ENCODE peak calls at places on chromosomes 16 and 17, in five cellular contexts. G, A, F, Q and W are unnamed samples.

GRCh38 chr17:57597531-57598453 is 147.3 kb downstream of the CCDC182 start:
- DNase-seq in G (peak), A (no peak), F (no peak), Q (peak), W (no peak)

GRCh38 chr16:48608871-48609452 is 1.0 kb downstream of the N4BP1 start:
- DNase-seq in G (no peak), A (peak), F (no peak), Q (no peak), W (no peak)

GRCh38 chr17:16439867-16440351 is 24.5 kb downstream of the TRPV2 start:
- DNase-seq in G (no peak), A (peak), F (peak), Q (no peak), W (no peak)

GRCh38 chr17:48451489-48451888 is 21.5 kb upstream of the SKAP1 start:
- DNase-seq in G (no peak), A (no peak), F (no peak), Q (no peak), W (no peak)

GRCh38 chr16:11145821-11146211 is 110.2 kb downstream of the SOCS1 start:
- DNase-seq in G (no peak), A (no peak), F (no peak), Q (no peak), W (no peak)

GRCh38 chr16:88072571-88073001 is 121.4 kb downstream of the BANP start:
- DNase-seq in G (no peak), A (no peak), F (no peak), Q (no peak), W (no peak)

GRCh38 chr17:2058521-2059124 is 3.7 kb downstream of the HIC1 start:
- DNase-seq in G (no peak), A (peak), F (no peak), Q (peak), W (peak)

GRCh38 chr16:31099860-31100638 is 5.5 kb upstream of the VKORC1 start:
- DNase-seq in G (no peak), A (no peak), F (no peak), Q (no peak), W (no peak)

GRCh38 chr16:683396-684066 is 603 bp downstream of the JMJD8 start:
- DNase-seq in G (no peak), A (no peak), F (no peak), Q (no peak), W (no peak)

GRCh38 chr16:2692948-2693651 is 10.8 kb downstream of the KCTD5 start:
- DNase-seq in G (no peak), A (no peak), F (no peak), Q (no peak), W (no peak)

GRCh38 chr17:78665385-78665951 is 88.3 kb upstream of the DNAH17 start:
- DNase-seq in G (no peak), A (no peak), F (no peak), Q (no peak), W (no peak)